ENCODE peak calls at places on chromosomes 4 and X, in four cellular contexts. K, Q, G and P are unnamed samples. For H3K4me1, the result is how much of the 10 kb centered on the place peaks cover.

GRCh38 chr4:158915683-158916241 is 146.9 kb downstream of the FNIP2 start:
- DNase-seq in K (no peak), Q (no peak), G (no peak), P (no peak)

GRCh38 chrX:39164212-39164611 is 363.0 kb downstream of the MID1IP1 start:
- DNase-seq in K (peak), Q (no peak), G (no peak), P (peak)

GRCh38 chr4:22695917-22696316 is 3.2 kb downstream of the GBA3 start:
- DNase-seq in K (no peak), Q (no peak), G (no peak), P (no peak)

GRCh38 chr4:52259978-52260377 is 208.9 kb downstream of the SPATA18 start:
- DNase-seq in K (no peak), Q (no peak), G (no peak), P (no peak)

GRCh38 chr4:178275671-178276360 is 833.6 kb upstream of the AGA start:
- DNase-seq in K (no peak), Q (no peak), G (no peak), P (no peak)

GRCh38 chr4:158025131-158025530 is 147.7 kb downstream of the GASK1B start:
- DNase-seq in K (no peak), Q (no peak), G (no peak), P (no peak)

GRCh38 chr4:184792950-184793555 is 32.7 kb downstream of the ACSL1 start:
- DNase-seq in K (no peak), Q (no peak), G (no peak), P (no peak)

GRCh38 chr4:165634766-165635165 is 238.3 kb upstream of the TLL1 start:
- DNase-seq in K (no peak), Q (no peak), G (no peak), P (no peak)

GRCh38 chr4:139736661-139737060 is 71.0 kb downstream of the MGST2 start:
- DNase-seq in K (no peak), Q (no peak), G (no peak), P (no peak)

GRCh38 chr4:71266090-71266794 is 72.6 kb upstream of the SLC4A4 start:
- DNase-seq in K (no peak), Q (no peak), G (no peak), P (no peak)

GRCh38 chr4:156378053-156378665 is 424.5 kb upstream of the CTSO start:
- DNase-seq in K (no peak), Q (no peak), G (no peak), P (no peak)

GRCh38 chrX:30816079-30816478 is 73.0 kb downstream of the TAB3 start:
- DNase-seq in K (no peak), Q (no peak), G (no peak), P (no peak)

GRCh38 chr4:125085-125820 is 952 bp downstream of the ZNF718 start:
- DNase-seq in K (peak), Q (no peak), G (peak), P (peak)

GRCh38 chrX:20347486-20347885 is 80.8 kb upstream of the RPS6KA3 start:
- DNase-seq in K (no peak), Q (no peak), G (no peak), P (no peak)

GRCh38 chr4:188455353-188455752 is 316.1 kb downstream of the TRIML1 start:
- DNase-seq in K (no peak), Q (no peak), G (no peak), P (no peak)

GRCh38 chr4:158170691-158171455 is 2.0 kb downstream of the GASK1B start:
- DNase-seq in K (peak), Q (no peak), G (peak), P (no peak)

GRCh38 chr4:177057191-177057590 is 252.5 kb upstream of the NEIL3 start:
- DNase-seq in K (no peak), Q (no peak), G (no peak), P (no peak)

GRCh38 chrX:21989415-21989814 is 42.7 kb upstream of the PHEX start:
- DNase-seq in K (no peak), Q (no peak), G (no peak), P (no peak)

GRCh38 chrX:149908727-149909126 is 20.6 kb upstream of the HSFX4 start:
- DNase-seq in K (no peak), Q (no peak), G (no peak), P (no peak)

GRCh38 chrX:103052625-103053024 is 11.3 kb downstream of the BEX1 start:
- DNase-seq in K (no peak), Q (no peak), G (no peak), P (no peak)

GRCh38 chr4:105122334-105122733 is 24.3 kb upstream of the TET2 start:
- DNase-seq in K (no peak), Q (no peak), G (no peak), P (no peak)

GRCh38 chrX:49100704-49101628 is 21.3 kb upstream of the WDR45 start:
- DNase-seq in K (peak), Q (peak), G (peak), P (no peak)

GRCh38 chr4:129377131-129377845 is 281.3 kb downstream of the C4orf33 start:
- DNase-seq in K (no peak), Q (no peak), G (no peak), P (no peak)

GRCh38 chrX:106999002-106999975 is 723 bp downstream of the MORC4 start:
- DNase-seq in K (peak), Q (no peak), G (peak), P (no peak)

GRCh38 chr4:1871471-1872021 is 353 bp downstream of the NSD2 start:
- DNase-seq in K (no peak), Q (no peak), G (no peak), P (no peak)

GRCh38 chrX:44731160-44731559 is 112.7 kb upstream of the DUSP21 start:
- DNase-seq in K (no peak), Q (no peak), G (no peak), P (no peak)

GRCh38 chrX:13212191-13212651 is 107.6 kb downstream of the ATXN3L start:
- DNase-seq in K (no peak), Q (no peak), G (no peak), P (no peak)

GRCh38 chr4:95255396-95256107 is 293.2 kb downstream of the UNC5C start:
- DNase-seq in K (no peak), Q (no peak), G (no peak), P (no peak)

GRCh38 chr4:25406081-25406692 is 29.1 kb downstream of the ANAPC4 start:
- DNase-seq in K (no peak), Q (no peak), G (no peak), P (no peak)

GRCh38 chrX:2707334-2707760 is 16.3 kb downstream of the CD99 start:
- DNase-seq in K (peak), Q (no peak), G (peak), P (no peak)

GRCh38 chr4:38084984-38085383 is 124.8 kb downstream of the PTTG2 start:
- DNase-seq in K (no peak), Q (no peak), G (no peak), P (no peak)

DNA sequence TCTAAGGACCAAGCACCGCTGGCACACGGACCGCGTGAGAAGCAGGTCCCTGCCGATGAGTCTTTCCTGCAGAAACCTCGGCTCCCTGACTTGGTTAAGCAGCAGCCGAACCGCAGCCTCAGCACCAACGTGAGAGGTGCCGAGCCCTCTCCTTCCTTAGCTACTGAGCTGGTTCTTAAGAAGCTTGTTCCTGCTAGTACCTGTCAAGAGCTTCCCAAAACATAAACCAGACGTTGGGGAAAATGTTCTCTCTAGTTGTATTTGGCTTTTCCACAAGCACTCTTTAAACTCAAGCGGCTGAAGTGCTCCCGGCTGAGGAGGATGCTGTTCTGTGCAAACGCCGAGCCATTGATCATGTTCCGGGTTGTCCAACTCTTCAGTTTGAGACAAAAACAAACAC is 29.3 kb upstream of the TLR3 start:
- DNase-seq in K (peak), Q (no peak), G (no peak), P (no peak)
- H3K4me3 ChIP-seq in K (no peak), Q (no peak), G (no peak), P (peak)

GRCh38 chrX:74370482-74370881 is 50.8 kb upstream of the SLC16A2 start:
- DNase-seq in K (no peak), Q (no peak), G (no peak), P (no peak)

GRCh38 chrX:74369666-74370065 is 51.6 kb upstream of the SLC16A2 start:
- DNase-seq in K (no peak), Q (no peak), G (no peak), P (no peak)

GRCh38 chrX:74371399-74371798 is 49.9 kb upstream of the SLC16A2 start:
- DNase-seq in K (no peak), Q (no peak), G (no peak), P (no peak)

GRCh38 chrX:74372272-74372671 is 49.0 kb upstream of the SLC16A2 start:
- DNase-seq in K (no peak), Q (no peak), G (no peak), P (no peak)

GRCh38 chrX:74371823-74372222 is 49.5 kb upstream of the SLC16A2 start:
- DNase-seq in K (no peak), Q (no peak), G (no peak), P (no peak)
- H3K4me1 ChIP-seq in K (under half), Q (under half), G (under half), P (under half)

GRCh38 chr4:103718993-103719319 is 829 bp downstream of the TACR3 start:
- DNase-seq in K (no peak), Q (no peak), G (no peak), P (no peak)
- TF ChIP-seq CTCF in K (no peak), Q (no peak), G (no peak), P (no peak)

DNA sequence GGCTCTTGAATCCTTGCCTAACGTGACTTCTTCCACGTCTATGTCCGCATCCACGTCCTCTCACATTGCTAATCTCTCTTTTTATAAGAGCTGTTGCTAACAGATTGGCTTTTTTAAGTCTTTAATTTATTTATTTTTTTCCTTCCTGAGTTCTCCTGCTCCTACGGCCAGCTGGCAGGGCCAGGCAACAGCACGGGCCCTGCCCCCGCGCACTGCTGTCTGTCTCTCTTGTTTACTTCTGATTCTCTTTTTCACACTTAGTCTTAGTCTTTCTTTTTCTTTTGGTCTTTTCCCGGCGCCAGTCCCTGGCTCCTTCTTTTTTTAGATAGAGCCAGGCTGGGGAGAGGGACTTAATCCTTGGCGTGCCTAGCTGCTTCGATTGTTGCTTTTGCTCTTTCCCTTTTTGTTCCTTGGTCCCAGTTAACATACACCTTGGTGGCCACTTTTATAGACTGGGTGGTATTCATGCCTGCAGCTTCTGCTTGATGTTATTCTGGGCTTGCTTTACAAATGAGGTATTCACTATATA is 53.2 kb upstream of the RBMX start:
- DNase-seq in K (no peak), Q (no peak), G (no peak), P (no peak)
- H3K4me3 ChIP-seq in K (no peak), Q (peak), G (no peak), P (no peak)